ENCODE peak calls at places on chromosome 21, in five cellular contexts. J is HS-5; D is NCI-H1930; E is foreskin keratinocyte; Q is activated gamma-delta T cell treated with anti-CD3 and anti-CD28 coated beads, Interleukin-2, amount 50 U/mL, for 16 hours. W is an unnamed sample.

GRCh38 chr21:33196956-33197374 is 32.8 kb upstream of the IFNAR2 start:
- DNase-seq in J (peak), D (peak), E (no peak), Q (peak), W (peak)

GRCh38 chr21:38266732-38267131 is 9.9 kb downstream of the KCNJ15 start:
- DNase-seq in J (peak), D (no peak), E (peak), Q (no peak), W (peak)

GRCh38 chr21:35528109-35529042 is 479.3 kb upstream of the RUNX1 start:
- DNase-seq in J (no peak), D (no peak), E (no peak), Q (no peak), W (peak)

GRCh38 chr21:25791321-25791720 is 56.5 kb downstream of the GABPA start:
- DNase-seq in J (no peak), D (no peak), E (no peak), Q (no peak), W (no peak)

GRCh38 chr21:44514746-44515358 is 25.1 kb downstream of the KRTAP10-1 start:
- DNase-seq in J (no peak), D (no peak), E (no peak), Q (no peak), W (no peak)

GRCh38 chr21:34956416-34957316 is 92.4 kb downstream of the RUNX1 start:
- DNase-seq in J (no peak), D (no peak), E (no peak), Q (no peak), W (peak)

GRCh38 chr21:27104749-27105439 is 138.0 kb upstream of the ADAMTS5 start:
- DNase-seq in J (peak), D (no peak), E (peak), Q (no peak), W (peak)

GRCh38 chr21:25837545-25838263 is 102.9 kb downstream of the GABPA start:
- DNase-seq in J (no peak), D (no peak), E (no peak), Q (no peak), W (peak)

GRCh38 chr21:38915546-38915945 is 109.8 kb downstream of the ETS2 start:
- DNase-seq in J (no peak), D (no peak), E (no peak), Q (no peak), W (no peak)

GRCh38 chr21:43903451-43904091 is 38.5 kb downstream of the AGPAT3 start:
- DNase-seq in J (no peak), D (no peak), E (no peak), Q (no peak), W (no peak)

GRCh38 chr21:34017127-34017961 is 56.0 kb upstream of the MRPS6 start:
- DNase-seq in J (no peak), D (no peak), E (no peak), Q (no peak), W (no peak)

GRCh38 chr21:46557469-46557868 is 47.4 kb downstream of the S100B start:
- DNase-seq in J (no peak), D (no peak), E (no peak), Q (no peak), W (no peak)

GRCh38 chr21:10464975-10465374 is 56.4 kb upstream of the TPTE start:
- DNase-seq in J (no peak), D (no peak), E (no peak), Q (no peak), W (no peak)

GRCh38 chr21:21971384-21971783 is 973.2 kb downstream of the NCAM2 start:
- DNase-seq in J (no peak), D (no peak), E (no peak), Q (no peak), W (no peak)

GRCh38 chr21:33686386-33686785 is 44.1 kb downstream of the ITSN1 start:
- DNase-seq in J (no peak), D (no peak), E (no peak), Q (no peak), W (no peak)

GRCh38 chr21:37257526-37257966 is 9.6 kb downstream of the VPS26C start:
- DNase-seq in J (no peak), D (peak), E (no peak), Q (no peak), W (peak)

GRCh38 chr21:36913247-36914169 is 53.0 kb downstream of the HLCS start:
- DNase-seq in J (no peak), D (no peak), E (no peak), Q (no peak), W (no peak)

GRCh38 chr21:25670726-25671125 is 31.7 kb downstream of the JAM2 start:
- DNase-seq in J (peak), D (no peak), E (no peak), Q (no peak), W (no peak)

GRCh38 chr21:28473530-28474225 is 519.0 kb downstream of the LTN1 start:
- DNase-seq in J (no peak), D (no peak), E (no peak), Q (no peak), W (no peak)

GRCh38 chr21:44299085-44299457 is 782 bp upstream of the PFKL start:
- DNase-seq in J (peak), D (no peak), E (peak), Q (no peak), W (peak)

GRCh38 chr21:31700040-31700439 is 31.9 kb downstream of the SCAF4 start:
- DNase-seq in J (no peak), D (no peak), E (no peak), Q (no peak), W (no peak)

GRCh38 chr21:15210235-15210678 is 145.5 kb upstream of the NRIP1 start:
- DNase-seq in J (peak), D (no peak), E (peak), Q (no peak), W (peak)

GRCh38 chr21:27571706-27572105 is 604.8 kb upstream of the ADAMTS5 start:
- DNase-seq in J (peak), D (no peak), E (peak), Q (no peak), W (peak)

GRCh38 chr21:36030581-36031189 is 29.6 kb downstream of the SETD4 start:
- DNase-seq in J (no peak), D (no peak), E (no peak), Q (no peak), W (no peak)

GRCh38 chr21:44853601-44854390 is 19.7 kb downstream of the PTTG1IP start:
- DNase-seq in J (no peak), D (no peak), E (no peak), Q (no peak), W (no peak)

GRCh38 chr21:39052718-39053117 is 130.5 kb downstream of the PSMG1 start:
- DNase-seq in J (no peak), D (no peak), E (no peak), Q (no peak), W (no peak)

GRCh38 chr21:41917531-41917930 is 36.3 kb downstream of the C2CD2 start:
- DNase-seq in J (no peak), D (no peak), E (no peak), Q (no peak), W (no peak)

GRCh38 chr21:31623664-31624063 is 35.8 kb upstream of the SOD1 start:
- DNase-seq in J (no peak), D (no peak), E (no peak), Q (no peak), W (no peak)

W was measured in renal cortical epithelial cell.